ENCODE peak calls at places on chromosomes 7 and 10, in six cellular contexts. C is fibroblast of the aortic adventitia; N is ovary; Q is PC-9; E is AG10803; B is CD4-positive, alpha-beta T cell. A is an unnamed sample.

GRCh38 chr10:47036771-47037170 is 125.5 kb downstream of the PTPN20 start:
- DNase-seq in B (no peak), E (no peak), C (no peak), N (no peak), Q (no peak), A (no peak)

GRCh38 chr7:121278120-121279021 is 50.4 kb upstream of the WNT16 start:
- DNase-seq in B (no peak), E (no peak), N (no peak), C (peak), Q (no peak), A (peak)

GRCh38 chr10:113435881-113436280 is 117.0 kb upstream of the HABP2 start:
- DNase-seq in C (no peak), E (no peak), B (no peak), N (no peak), Q (no peak), A (no peak)

GRCh38 chr7:38327597-38327996 is 54.2 kb upstream of the TARP start:
- DNase-seq in B (no peak), E (no peak), C (no peak), N (no peak), Q (no peak), A (no peak)

GRCh38 chr10:74333174-74333573 is 182.2 kb downstream of the ADK start:
- DNase-seq in C (peak), E (peak), Q (no peak), B (no peak), N (no peak), A (peak)

GRCh38 chr10:50788951-50789904 is 49.5 kb downstream of the ASAH2B start:
- DNase-seq in E (peak), N (no peak), Q (no peak), B (no peak), C (peak), A (peak)

GRCh38 chr10:132411561-132412253 is 14.7 kb downstream of the PWWP2B start:
- DNase-seq in E (peak), N (peak), C (no peak), Q (no peak), B (no peak), A (no peak)

GRCh38 chr10:15344256-15344875 is 26.7 kb downstream of the FAM171A1 start:
- DNase-seq in B (no peak), C (no peak), N (no peak), Q (no peak), E (no peak), A (no peak)

GRCh38 chr10:22315455-22316285 is 518 bp upstream of the COMMD3 start:
- DNase-seq in B (no peak), Q (no peak), N (no peak), E (no peak), C (no peak), A (no peak)

GRCh38 chr7:97138830-97139229 is 21.3 kb downstream of the SDHAF3 start:
- DNase-seq in E (no peak), Q (no peak), N (no peak), C (no peak), B (no peak), A (no peak)

GRCh38 chr10:33559105-33559504 is 224.6 kb upstream of the NRP1 start:
- DNase-seq in C (peak), B (no peak), N (peak), E (peak), Q (peak), A (peak)

GRCh38 chr7:4269746-4270145 is 412.3 kb upstream of the FOXK1 start:
- DNase-seq in B (no peak), E (no peak), N (no peak), Q (no peak), C (no peak), A (no peak)

GRCh38 chr7:2066251-2066919 is 166.4 kb downstream of the MAD1L1 start:
- DNase-seq in E (no peak), C (no peak), B (peak), Q (no peak), N (no peak), A (no peak)

GRCh38 chr7:13017325-13017853 is 330.0 kb downstream of the ARL4A start:
- DNase-seq in C (peak), E (no peak), N (no peak), Q (peak), B (no peak), A (peak)

GRCh38 chr7:158358926-158359645 is 228.5 kb downstream of the PTPRN2 start:
- DNase-seq in N (no peak), B (no peak), E (no peak), Q (no peak), C (no peak), A (no peak)

GRCh38 chr7:5824297-5824610 is 42.8 kb upstream of the RNF216 start:
- DNase-seq in Q (no peak), B (peak), N (no peak), E (no peak), C (no peak), A (no peak)

GRCh38 chr10:102065561-102066420 is 642 bp downstream of the HPS6 start:
- DNase-seq in C (no peak), E (peak), N (peak), B (no peak), Q (peak), A (peak)

GRCh38 chr10:31770307-31770902 is 158.2 kb downstream of the ARHGAP12 start:
- DNase-seq in E (no peak), N (no peak), B (peak), Q (no peak), C (no peak), A (no peak)

GRCh38 chr10:78028438-78029293 is 649 bp downstream of the POLR3A start:
- DNase-seq in N (no peak), C (peak), E (peak), B (no peak), Q (no peak), A (peak)

GRCh38 chr10:33224251-33224965 is 110.1 kb downstream of the NRP1 start:
- DNase-seq in E (no peak), B (no peak), Q (no peak), C (peak), N (peak), A (no peak)

GRCh38 chr7:52782348-52782747 is 253.1 kb upstream of the POM121L12 start:
- DNase-seq in C (no peak), N (no peak), Q (no peak), B (no peak), E (no peak), A (no peak)

GRCh38 chr10:123428302-123428701 is 237.9 kb upstream of the GPR26 start:
- DNase-seq in N (no peak), Q (no peak), C (no peak), E (no peak), B (no peak), A (no peak)

GRCh38 chr10:52965938-52966401 is 193.4 kb upstream of the MBL2 start:
- DNase-seq in E (no peak), N (no peak), B (no peak), Q (no peak), C (no peak), A (no peak)

GRCh38 chr10:52879651-52880050 is 107.1 kb upstream of the MBL2 start:
- DNase-seq in B (no peak), C (no peak), Q (no peak), N (no peak), E (no peak), A (no peak)

GRCh38 chr10:73876971-73877370 is 2.6 kb upstream of the CAMK2G start:
- DNase-seq in C (peak), Q (peak), N (no peak), E (no peak), B (no peak), A (peak)

DNA sequence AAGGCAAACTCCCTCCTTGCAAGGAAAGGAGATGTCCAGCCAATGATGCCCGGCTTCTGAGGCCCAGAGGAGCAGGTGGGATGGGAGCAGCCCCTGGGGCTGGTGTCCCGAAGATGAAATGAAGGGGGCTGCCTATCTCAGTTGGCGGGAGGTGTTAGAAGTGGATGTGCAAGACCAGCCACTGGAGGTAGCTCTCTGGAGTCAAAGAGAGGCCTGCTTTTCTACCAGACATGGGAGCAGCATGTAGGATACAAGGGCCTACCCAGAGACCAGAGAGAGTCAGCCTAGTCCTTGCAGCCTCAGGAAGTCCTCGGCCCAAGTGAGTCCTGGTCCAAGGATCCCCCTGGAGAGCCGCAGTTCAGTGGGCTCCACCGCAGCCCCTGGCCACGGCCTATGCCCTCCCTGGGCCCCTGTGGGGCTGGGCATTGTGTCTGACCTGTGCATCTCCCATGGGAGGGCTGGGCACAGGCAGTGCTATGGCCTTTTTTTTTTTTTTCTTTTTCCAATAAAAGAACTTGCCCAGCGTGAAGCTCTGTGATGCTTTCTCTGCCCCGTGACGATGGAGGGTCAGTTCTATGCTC is 17.7 kb downstream of the GOLGA7B start:
- DNase-seq in N (no peak), E (no peak), C (no peak), Q (no peak), B (no peak), A (no peak)
- TF ChIP-seq CTCF in N (no peak), E (no peak), C (no peak), Q (no peak), B (no peak), A (no peak)

GRCh38 chr7:30160329-30160728 is 25.5 kb downstream of the MTURN start:
- DNase-seq in Q (no peak), N (no peak), C (no peak), B (no peak), E (no peak), A (no peak)

GRCh38 chr7:30157217-30157616 is 22.4 kb downstream of the MTURN start:
- DNase-seq in E (no peak), B (no peak), C (no peak), N (no peak), Q (no peak), A (no peak)

GRCh38 chr7:30162133-30162532 is 27.3 kb downstream of the MTURN start:
- DNase-seq in B (no peak), C (no peak), N (no peak), Q (no peak), E (no peak), A (no peak)

GRCh38 chr7:30159153-30159552 is 24.4 kb downstream of the MTURN start:
- DNase-seq in C (no peak), N (no peak), E (no peak), B (no peak), Q (no peak), A (no peak)

GRCh38 chr7:30159698-30160143 is 24.9 kb downstream of the MTURN start:
- DNase-seq in N (no peak), C (no peak), Q (no peak), B (no peak), E (peak), A (peak)
- TF ChIP-seq CTCF in N (no peak), C (peak), Q (peak), B (no peak), E (peak), A (peak)

DNA sequence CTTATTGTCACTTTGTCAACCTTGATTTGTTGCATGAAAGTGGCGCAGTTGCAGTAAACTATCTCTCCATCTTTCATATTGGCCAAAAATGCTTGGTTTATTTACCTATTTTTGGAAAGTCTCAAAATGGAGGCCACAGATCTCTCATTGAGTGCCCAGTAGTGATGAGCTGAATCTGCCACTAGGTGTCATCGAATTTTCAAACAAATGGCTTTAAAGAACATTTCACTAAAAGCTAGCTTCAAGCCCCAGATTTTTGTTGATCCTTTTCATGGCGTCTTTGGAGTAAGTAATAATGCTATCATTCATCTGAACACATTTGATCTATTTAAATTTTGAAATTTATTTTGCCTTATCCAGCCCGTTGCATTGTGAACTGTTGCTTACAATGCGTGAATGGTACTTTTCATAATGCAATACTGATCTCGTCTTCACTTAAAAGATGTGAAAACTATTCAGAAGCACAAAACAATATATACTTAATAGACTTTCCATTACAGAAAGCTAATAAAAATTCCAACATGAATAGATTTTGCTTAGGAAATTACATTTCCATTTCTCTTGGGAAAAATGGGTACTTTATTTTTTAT is 236.2 kb downstream of the DNAJB9 start:
- DNase-seq in B (no peak), E (peak), Q (no peak), C (peak), N (no peak), A (peak)
- TF ChIP-seq CTCF in B (no peak), E (peak), Q (peak), C (peak), N (no peak), A (peak)

DNA sequence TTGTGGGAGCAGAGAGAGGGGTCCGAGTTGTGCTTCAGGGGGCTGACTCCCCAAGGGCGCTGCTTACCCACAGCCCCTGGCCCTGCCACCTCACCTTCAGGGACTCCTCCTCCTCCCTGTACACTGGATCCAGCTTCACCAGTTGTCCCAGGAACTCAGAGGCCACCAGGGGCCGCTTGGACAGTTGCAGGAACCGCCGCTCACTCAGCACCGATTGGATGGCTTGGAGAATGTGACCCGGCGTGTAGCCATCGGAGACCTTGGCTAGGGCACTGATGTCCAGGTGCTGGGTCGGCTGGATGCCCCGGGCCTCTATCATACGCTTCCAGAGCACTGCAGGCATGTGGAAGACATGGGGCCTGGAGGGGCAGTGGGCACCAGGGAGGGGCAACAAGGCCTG is 4.5 kb upstream of the ASB10 start:
- DNase-seq in N (no peak), B (no peak), C (no peak), E (no peak), Q (no peak), A (no peak)
- TF ChIP-seq CTCF in N (no peak), B (no peak), C (no peak), E (no peak), Q (no peak), A (no peak)

GRCh38 chr10:79069325-79070090 is 742 bp downstream of the ZMIZ1 start:
- DNase-seq in B (peak), E (peak), N (peak), Q (peak), C (peak), A (no peak)

GRCh38 chr10:79070091-79070610 is 1.4 kb downstream of the ZMIZ1 start:
- DNase-seq in B (no peak), N (peak), C (peak), E (peak), Q (peak), A (no peak)

GRCh38 chr10:79071535-79071923 is 2.8 kb downstream of the ZMIZ1 start:
- DNase-seq in B (no peak), Q (no peak), E (no peak), N (no peak), C (no peak), A (no peak)

GRCh38 chr10:79072041-79072441 is 3.3 kb downstream of the ZMIZ1 start:
- DNase-seq in B (no peak), C (peak), Q (peak), E (peak), N (no peak), A (no peak)

GRCh38 chr10:79070611-79071534 is 2.1 kb downstream of the ZMIZ1 start:
- DNase-seq in E (peak), B (no peak), N (peak), Q (peak), C (peak), A (peak)
- TF ChIP-seq CTCF in E (peak), B (no peak), N (no peak), Q (no peak), C (no peak), A (no peak)

DNA sequence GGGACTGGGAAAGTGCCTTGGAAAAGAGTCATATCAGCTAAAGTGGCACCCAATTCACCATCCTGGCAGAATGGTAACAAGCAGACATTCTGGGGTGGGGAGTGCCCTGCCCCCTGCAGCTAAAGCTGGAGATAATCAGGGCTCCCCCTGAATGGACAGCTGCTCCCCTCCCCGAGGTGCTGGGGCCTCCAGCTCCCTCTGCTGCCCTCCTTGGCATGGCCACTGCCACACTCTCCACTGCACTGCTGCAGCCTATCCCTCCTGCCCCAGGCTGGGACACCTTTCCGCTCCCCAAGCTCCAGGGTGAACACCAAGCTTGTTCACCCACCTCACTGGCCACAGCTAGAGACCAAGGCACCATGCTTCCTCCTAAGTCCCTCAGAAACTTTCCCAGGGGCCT is 9.8 kb upstream of the PARD3 start:
- DNase-seq in E (no peak), Q (no peak), C (no peak), N (no peak), B (no peak), A (no peak)
- TF ChIP-seq CTCF in E (no peak), Q (no peak), C (peak), N (no peak), B (no peak), A (peak)

DNA sequence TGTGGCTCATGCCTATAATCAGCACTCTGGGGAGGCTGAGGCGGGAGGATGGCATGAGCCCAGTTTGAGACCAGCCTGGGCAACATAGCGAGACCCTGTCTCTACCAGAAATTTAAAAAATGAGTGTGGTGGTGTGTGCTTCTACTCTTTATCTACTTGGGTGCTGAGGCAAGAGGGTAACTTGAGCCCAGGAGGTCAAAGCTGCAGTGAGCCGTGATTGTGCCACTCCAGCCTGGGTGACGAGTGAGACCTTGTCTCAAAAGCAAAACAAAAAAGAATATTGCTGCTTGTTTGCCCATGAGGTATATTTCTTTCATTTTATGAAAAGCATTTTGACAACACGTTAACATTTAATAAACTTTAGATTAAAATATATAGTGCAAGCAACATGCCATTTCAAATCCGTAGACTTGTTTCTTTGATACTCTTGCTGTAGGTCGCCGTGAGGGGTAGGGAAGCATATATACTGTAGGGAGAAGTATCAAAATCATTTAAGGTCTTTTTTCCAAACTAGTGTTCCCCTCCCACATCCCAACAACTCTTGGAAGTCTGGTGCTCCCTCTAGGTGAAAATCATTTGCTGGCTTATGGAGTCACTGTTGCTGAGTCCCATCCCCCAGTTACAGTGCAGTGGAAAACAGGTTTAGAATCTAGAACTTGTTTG is 4.3 kb upstream of the LSMEM1 start:
- DNase-seq in Q (no peak), E (no peak), N (no peak), B (no peak), C (no peak), A (no peak)
- TF ChIP-seq CTCF in Q (no peak), E (no peak), N (no peak), B (no peak), C (no peak), A (no peak)